ENCODE peak calls at places on chromosome 21, in seven cellular contexts. One of them, this sample, is unnamed.

GRCh38 chr21:33289199-33289819 is 23.1 kb downstream of the IL10RB start:
- DNase-seq in ascending aorta: peak
- DNase-seq in breast epithelium: no peak
- DNase-seq in WTC11: no peak
- DNase-seq in body of pancreas: no peak
- DNase-seq in MM.1S: no peak
- DNase-seq in mesothelial cell of epicardium: no peak
- DNase-seq in this sample: no peak

GRCh38 chr21:36792505-36792967 is 93.6 kb downstream of the SIM2 start:
- DNase-seq in WTC11: no peak
- DNase-seq in body of pancreas: no peak
- DNase-seq in breast epithelium: no peak
- DNase-seq in MM.1S: no peak
- DNase-seq in mesothelial cell of epicardium: no peak
- DNase-seq in ascending aorta: no peak
- DNase-seq in this sample: no peak

GRCh38 chr21:46393941-46394818 is 64.5 kb upstream of the DIP2A start:
- DNase-seq in ascending aorta: no peak
- DNase-seq in mesothelial cell of epicardium: no peak
- DNase-seq in breast epithelium: no peak
- DNase-seq in body of pancreas: no peak
- DNase-seq in WTC11: no peak
- DNase-seq in MM.1S: no peak
- DNase-seq in this sample: no peak

GRCh38 chr21:27764056-27764455 is 797.2 kb upstream of the ADAMTS5 start:
- DNase-seq in ascending aorta: no peak
- DNase-seq in MM.1S: no peak
- DNase-seq in mesothelial cell of epicardium: no peak
- DNase-seq in breast epithelium: no peak
- DNase-seq in WTC11: no peak
- DNase-seq in body of pancreas: no peak
- DNase-seq in this sample: no peak

GRCh38 chr21:31902438-31902837 is 29.6 kb downstream of the HUNK start:
- DNase-seq in ascending aorta: no peak
- DNase-seq in breast epithelium: no peak
- DNase-seq in body of pancreas: no peak
- DNase-seq in WTC11: no peak
- DNase-seq in mesothelial cell of epicardium: no peak
- DNase-seq in MM.1S: no peak
- DNase-seq in this sample: no peak

GRCh38 chr21:37370152-37371040 is 3.8 kb downstream of the DYRK1A start:
- DNase-seq in body of pancreas: no peak
- DNase-seq in MM.1S: peak
- DNase-seq in breast epithelium: no peak
- DNase-seq in mesothelial cell of epicardium: no peak
- DNase-seq in ascending aorta: no peak
- DNase-seq in WTC11: no peak
- DNase-seq in this sample: peak

GRCh38 chr21:17540530-17540929 is 27.7 kb downstream of the CXADR start:
- DNase-seq in MM.1S: no peak
- DNase-seq in breast epithelium: no peak
- DNase-seq in mesothelial cell of epicardium: no peak
- DNase-seq in body of pancreas: no peak
- DNase-seq in ascending aorta: no peak
- DNase-seq in WTC11: no peak
- DNase-seq in this sample: no peak

GRCh38 chr21:46003575-46004007 is 22.0 kb downstream of the COL6A1 start:
- DNase-seq in breast epithelium: peak
- DNase-seq in MM.1S: no peak
- DNase-seq in WTC11: no peak
- DNase-seq in ascending aorta: no peak
- DNase-seq in mesothelial cell of epicardium: no peak
- DNase-seq in body of pancreas: peak
- DNase-seq in this sample: no peak

GRCh38 chr21:36250423-36251075 is 69.4 kb upstream of the MORC3 start:
- DNase-seq in WTC11: peak
- DNase-seq in MM.1S: no peak
- DNase-seq in mesothelial cell of epicardium: no peak
- DNase-seq in body of pancreas: no peak
- DNase-seq in breast epithelium: no peak
- DNase-seq in ascending aorta: no peak
- DNase-seq in this sample: no peak

GRCh38 chr21:45180289-45180599 is 105.9 kb downstream of the ADARB1 start:
- DNase-seq in ascending aorta: no peak
- DNase-seq in body of pancreas: no peak
- DNase-seq in MM.1S: no peak
- DNase-seq in WTC11: no peak
- DNase-seq in breast epithelium: no peak
- DNase-seq in mesothelial cell of epicardium: no peak
- DNase-seq in this sample: no peak

GRCh38 chr21:25459365-25459764 is 147.9 kb downstream of the MRPL39 start:
- DNase-seq in mesothelial cell of epicardium: no peak
- DNase-seq in MM.1S: no peak
- DNase-seq in body of pancreas: no peak
- DNase-seq in breast epithelium: no peak
- DNase-seq in WTC11: no peak
- DNase-seq in ascending aorta: no peak
- DNase-seq in this sample: peak

GRCh38 chr21:28454978-28455600 is 537.6 kb downstream of the LTN1 start:
- DNase-seq in body of pancreas: no peak
- DNase-seq in breast epithelium: no peak
- DNase-seq in WTC11: no peak
- DNase-seq in MM.1S: no peak
- DNase-seq in mesothelial cell of epicardium: no peak
- DNase-seq in ascending aorta: no peak
- DNase-seq in this sample: no peak

GRCh38 chr21:32535616-32536015 is 49.7 kb downstream of the TCP10L start:
- DNase-seq in body of pancreas: no peak
- DNase-seq in mesothelial cell of epicardium: no peak
- DNase-seq in MM.1S: no peak
- DNase-seq in breast epithelium: no peak
- DNase-seq in WTC11: no peak
- DNase-seq in ascending aorta: no peak
- DNase-seq in this sample: no peak

GRCh38 chr21:22352088-22352487 is 1353.9 kb downstream of the NCAM2 start:
- DNase-seq in MM.1S: no peak
- DNase-seq in mesothelial cell of epicardium: no peak
- DNase-seq in WTC11: no peak
- DNase-seq in ascending aorta: no peak
- DNase-seq in breast epithelium: no peak
- DNase-seq in body of pancreas: no peak
- DNase-seq in this sample: no peak

GRCh38 chr21:45448283-45448809 is 43.4 kb downstream of the COL18A1 start:
- DNase-seq in MM.1S: no peak
- DNase-seq in body of pancreas: no peak
- DNase-seq in WTC11: no peak
- DNase-seq in breast epithelium: no peak
- DNase-seq in ascending aorta: no peak
- DNase-seq in mesothelial cell of epicardium: no peak
- DNase-seq in this sample: no peak

GRCh38 chr21:34365794-34366193 is 2.0 kb downstream of the KCNE2 start:
- DNase-seq in WTC11: no peak
- DNase-seq in mesothelial cell of epicardium: no peak
- DNase-seq in body of pancreas: no peak
- DNase-seq in breast epithelium: no peak
- DNase-seq in ascending aorta: peak
- DNase-seq in MM.1S: no peak
- DNase-seq in this sample: no peak

GRCh38 chr21:21165063-21165645 is 166.9 kb downstream of the NCAM2 start:
- DNase-seq in mesothelial cell of epicardium: no peak
- DNase-seq in breast epithelium: no peak
- DNase-seq in ascending aorta: peak
- DNase-seq in body of pancreas: no peak
- DNase-seq in WTC11: no peak
- DNase-seq in MM.1S: no peak
- DNase-seq in this sample: no peak

DNA sequence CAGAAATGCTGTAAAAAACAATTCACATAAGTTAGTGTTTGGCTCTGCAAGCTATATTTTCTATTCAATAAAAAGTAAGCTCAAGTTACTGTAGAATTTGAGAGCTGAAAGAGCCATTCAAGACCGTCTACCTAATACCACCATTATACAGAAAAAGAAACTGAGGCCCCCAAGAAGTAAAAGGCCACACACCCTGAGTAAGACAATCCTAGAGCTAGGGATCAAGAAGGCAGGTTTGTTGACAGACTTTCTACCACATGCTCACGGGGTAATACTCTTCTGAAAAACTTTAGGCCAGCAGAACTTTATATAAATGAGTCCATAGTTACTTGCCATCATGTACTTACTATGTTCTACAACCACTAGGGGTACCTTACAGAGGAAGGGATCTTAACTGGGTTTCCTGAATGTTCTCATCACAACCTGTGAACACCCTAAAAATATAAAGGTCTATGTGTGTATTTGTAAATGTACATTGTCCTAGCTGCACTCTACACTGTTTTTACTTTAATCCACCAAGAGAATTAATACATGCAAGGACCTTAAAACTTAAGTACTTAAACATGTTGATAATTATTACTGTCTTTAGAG is 2.7 kb downstream of the PSMG1 start:
- DNase-seq in body of pancreas: no peak
- DNase-seq in WTC11: no peak
- DNase-seq in mesothelial cell of epicardium: no peak
- DNase-seq in MM.1S: peak
- DNase-seq in ascending aorta: no peak
- DNase-seq in breast epithelium: no peak
- DNase-seq in this sample: no peak
- TF ChIP-seq CTCF in body of pancreas: no peak
- TF ChIP-seq CTCF in WTC11: no peak
- TF ChIP-seq CTCF in mesothelial cell of epicardium: no peak
- TF ChIP-seq CTCF in MM.1S: peak
- TF ChIP-seq CTCF in ascending aorta: no peak
- TF ChIP-seq CTCF in breast epithelium: no peak
- TF ChIP-seq CTCF in this sample: no peak

GRCh38 chr21:43981871-43982210 is 30.3 kb upstream of the TRAPPC10 start:
- DNase-seq in mesothelial cell of epicardium: no peak
- DNase-seq in WTC11: no peak
- DNase-seq in MM.1S: no peak
- DNase-seq in ascending aorta: no peak
- DNase-seq in breast epithelium: no peak
- DNase-seq in body of pancreas: no peak
- DNase-seq in this sample: no peak

GRCh38 chr21:43978060-43978459 is 34.0 kb upstream of the TRAPPC10 start:
- DNase-seq in breast epithelium: no peak
- DNase-seq in WTC11: no peak
- DNase-seq in MM.1S: no peak
- DNase-seq in ascending aorta: no peak
- DNase-seq in body of pancreas: no peak
- DNase-seq in mesothelial cell of epicardium: no peak
- DNase-seq in this sample: no peak

GRCh38 chr21:43982489-43983078 is 29.5 kb upstream of the TRAPPC10 start:
- DNase-seq in ascending aorta: no peak
- DNase-seq in MM.1S: no peak
- DNase-seq in body of pancreas: no peak
- DNase-seq in mesothelial cell of epicardium: no peak
- DNase-seq in WTC11: no peak
- DNase-seq in breast epithelium: no peak
- DNase-seq in this sample: no peak

GRCh38 chr21:43981151-43981870 is 30.8 kb upstream of the TRAPPC10 start:
- DNase-seq in body of pancreas: no peak
- DNase-seq in MM.1S: no peak
- DNase-seq in breast epithelium: no peak
- DNase-seq in ascending aorta: no peak
- DNase-seq in mesothelial cell of epicardium: no peak
- DNase-seq in WTC11: no peak
- DNase-seq in this sample: no peak

DNA sequence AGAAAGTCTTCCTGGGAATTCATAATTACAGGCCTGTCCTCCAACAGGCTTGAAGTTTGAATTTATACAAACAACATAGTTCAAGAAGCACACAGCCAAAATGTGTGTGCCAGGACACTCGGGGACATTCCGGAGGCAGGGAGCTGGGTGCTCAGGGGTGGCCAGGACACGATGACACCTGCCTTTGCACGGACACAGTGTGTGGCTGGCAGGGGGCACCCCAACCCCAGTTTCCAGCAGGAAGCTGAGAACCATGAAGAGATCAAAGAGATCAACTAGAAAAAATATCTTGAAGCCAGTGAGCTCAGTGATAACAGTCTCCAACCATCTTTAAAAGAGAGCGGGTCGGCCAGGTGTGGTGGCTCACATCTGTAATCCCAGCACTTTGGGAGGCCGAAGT is 32.5 kb upstream of the TRAPPC10 start:
- DNase-seq in breast epithelium: no peak
- DNase-seq in mesothelial cell of epicardium: no peak
- DNase-seq in body of pancreas: no peak
- DNase-seq in ascending aorta: no peak
- DNase-seq in MM.1S: no peak
- DNase-seq in WTC11: no peak
- DNase-seq in this sample: no peak
- TF ChIP-seq CTCF in breast epithelium: no peak
- TF ChIP-seq CTCF in mesothelial cell of epicardium: no peak
- TF ChIP-seq CTCF in body of pancreas: no peak
- TF ChIP-seq CTCF in ascending aorta: no peak
- TF ChIP-seq CTCF in MM.1S: no peak
- TF ChIP-seq CTCF in WTC11: no peak
- TF ChIP-seq CTCF in this sample: no peak

DNA sequence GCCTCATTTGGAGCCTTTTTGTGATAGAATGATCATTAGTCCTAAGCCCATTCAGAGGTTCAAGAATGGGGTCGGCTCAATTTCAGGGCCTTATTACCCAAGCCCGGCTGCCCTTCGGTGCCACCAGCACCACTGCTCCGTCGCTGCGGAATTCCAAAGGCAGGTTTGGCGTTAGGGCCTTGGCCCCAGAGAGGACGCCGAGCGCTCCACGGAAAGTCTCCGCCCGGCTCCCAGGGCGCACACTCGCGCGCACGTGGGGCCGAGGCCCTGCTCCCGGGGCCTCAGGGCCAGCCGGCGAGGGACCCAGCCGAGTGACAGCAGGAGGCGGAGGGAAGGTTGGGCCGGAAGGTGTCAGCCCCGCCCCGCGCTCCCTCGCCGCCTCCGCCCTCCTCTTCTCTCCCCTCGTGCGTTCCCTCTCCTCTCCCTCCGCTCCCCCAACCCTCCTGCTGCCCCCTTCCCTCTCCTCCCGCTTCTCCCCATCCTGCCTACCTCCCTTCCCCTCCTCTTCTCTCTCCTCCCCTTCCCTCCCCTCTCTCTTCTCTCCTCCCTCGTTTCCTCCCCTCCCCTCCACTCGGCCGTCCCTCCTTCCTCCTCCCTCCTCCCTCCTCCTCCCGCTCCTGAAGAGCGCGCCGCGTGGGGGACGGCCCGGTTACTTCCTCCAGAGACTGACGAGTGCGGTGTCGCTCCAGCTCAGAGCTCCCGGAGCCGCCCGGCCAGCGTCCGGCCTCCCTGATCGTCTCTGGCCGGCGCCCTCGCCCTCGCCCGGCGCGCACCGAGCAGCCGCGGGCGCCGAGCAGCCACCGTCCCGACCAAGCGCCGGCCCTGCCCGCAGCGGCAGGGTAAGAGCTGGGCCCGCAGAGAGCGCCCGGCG is at the start of gene ETS2:
- DNase-seq in ascending aorta: peak
- DNase-seq in MM.1S: peak
- DNase-seq in body of pancreas: peak
- DNase-seq in WTC11: peak
- DNase-seq in mesothelial cell of epicardium: peak
- DNase-seq in breast epithelium: peak
- DNase-seq in this sample: peak
- TF ChIP-seq CTCF in ascending aorta: no peak
- TF ChIP-seq CTCF in MM.1S: no peak
- TF ChIP-seq CTCF in body of pancreas: peak
- TF ChIP-seq CTCF in WTC11: no peak
- TF ChIP-seq CTCF in mesothelial cell of epicardium: no peak
- TF ChIP-seq CTCF in breast epithelium: no peak
- TF ChIP-seq CTCF in this sample: no peak

GRCh38 chr21:18913914-18914313 is 510.3 kb upstream of the TMPRSS15 start:
- DNase-seq in mesothelial cell of epicardium: no peak
- DNase-seq in breast epithelium: no peak
- DNase-seq in ascending aorta: no peak
- DNase-seq in MM.1S: no peak
- DNase-seq in body of pancreas: no peak
- DNase-seq in WTC11: peak
- DNase-seq in this sample: no peak
- TF ChIP-seq CTCF in mesothelial cell of epicardium: no peak
- TF ChIP-seq CTCF in breast epithelium: no peak
- TF ChIP-seq CTCF in ascending aorta: no peak
- TF ChIP-seq CTCF in MM.1S: no peak
- TF ChIP-seq CTCF in body of pancreas: no peak
- TF ChIP-seq CTCF in WTC11: no peak
- TF ChIP-seq CTCF in this sample: no peak

This sample was measured in GM13976.